ENCODE peak calls at places on chromosomes 5 and 9, in seven cellular contexts. R, D, Y, L, T, A and O are unnamed samples.

GRCh38 chr5:132756542-132756941 is 9.3 kb downstream of the CCNI2 start:
- DNase-seq in R (no peak), D (no peak), Y (no peak), L (no peak), T (no peak), A (no peak), O (no peak)

GRCh38 chr5:140072812-140073211 is 29.7 kb upstream of the NRG2 start:
- DNase-seq in R (no peak), D (no peak), Y (no peak), L (no peak), T (no peak), A (no peak), O (no peak)

GRCh38 chr9:121788686-121789366 is 137.4 kb downstream of the DAB2IP start:
- DNase-seq in R (no peak), D (no peak), Y (no peak), L (no peak), T (no peak), A (no peak), O (no peak)

GRCh38 chr9:33263131-33263935 is 1.2 kb downstream of the BAG1 start:
- DNase-seq in R (peak), D (no peak), Y (no peak), L (no peak), T (no peak), A (peak), O (peak)

GRCh38 chr5:10885026-10885425 is 124.0 kb upstream of the DAP start:
- DNase-seq in R (no peak), D (no peak), Y (no peak), L (no peak), T (no peak), A (no peak), O (no peak)

GRCh38 chr5:129857124-129857523 is 47.1 kb upstream of the CHSY3 start:
- DNase-seq in R (no peak), D (no peak), Y (no peak), L (no peak), T (no peak), A (no peak), O (no peak)

GRCh38 chr9:89718635-89719034 is 113.8 kb downstream of the GADD45G start:
- DNase-seq in R (no peak), D (no peak), Y (no peak), L (no peak), T (no peak), A (no peak), O (no peak)

GRCh38 chr9:130692365-130692764 is 1.2 kb upstream of the EXOSC2 start:
- DNase-seq in R (peak), D (no peak), Y (no peak), L (peak), T (no peak), A (no peak), O (no peak)

GRCh38 chr5:84384604-84385575 is at the start of gene EDIL3:
- DNase-seq in R (peak), D (no peak), Y (no peak), L (no peak), T (no peak), A (no peak), O (peak)

GRCh38 chr9:30280229-30280900 is 2104.1 kb upstream of the ACO1 start:
- DNase-seq in R (no peak), D (no peak), Y (no peak), L (no peak), T (no peak), A (no peak), O (no peak)

GRCh38 chr5:37400501-37400900 is 21.4 kb downstream of the WDR70 start:
- DNase-seq in R (no peak), D (no peak), Y (no peak), L (no peak), T (no peak), A (no peak), O (no peak)

GRCh38 chr9:38017149-38017884 is 51.7 kb downstream of the SHB start:
- DNase-seq in R (peak), D (no peak), Y (no peak), L (peak), T (no peak), A (no peak), O (peak)

GRCh38 chr5:160092519-160092918 is 26.7 kb downstream of the PWWP2A start:
- DNase-seq in R (no peak), D (no peak), Y (no peak), L (no peak), T (no peak), A (no peak), O (no peak)

GRCh38 chr5:126871441-126871840 is 94.5 kb downstream of the LMNB1 start:
- DNase-seq in R (no peak), D (no peak), Y (no peak), L (no peak), T (no peak), A (no peak), O (no peak)

GRCh38 chr9:93118863-93119702 is 15.0 kb downstream of the NINJ1 start:
- DNase-seq in R (no peak), D (no peak), Y (no peak), L (no peak), T (no peak), A (no peak), O (no peak)

GRCh38 chr5:150295741-150296486 is 6.3 kb upstream of the CAMK2A start:
- DNase-seq in R (no peak), D (no peak), Y (no peak), L (no peak), T (no peak), A (no peak), O (no peak)

GRCh38 chr9:19699757-19700156 is 89.1 kb downstream of the SLC24A2 start:
- DNase-seq in R (no peak), D (no peak), Y (no peak), L (no peak), T (no peak), A (no peak), O (no peak)

GRCh38 chr5:6745706-6746217 is 32.5 kb downstream of the TENT4A start:
- DNase-seq in R (peak), D (peak), Y (peak), L (no peak), T (no peak), A (peak), O (peak)

GRCh38 chr5:907366-907765 is 14.7 kb downstream of the TRIP13 start:
- DNase-seq in R (no peak), D (no peak), Y (no peak), L (no peak), T (no peak), A (no peak), O (no peak)

GRCh38 chr5:1011226-1011631 is 2.6 kb downstream of the NKD2 start:
- DNase-seq in R (peak), D (no peak), Y (peak), L (no peak), T (no peak), A (peak), O (peak)

GRCh38 chr5:78607864-78608263 is 40.7 kb downstream of the LHFPL2 start:
- DNase-seq in R (no peak), D (no peak), Y (no peak), L (no peak), T (no peak), A (no peak), O (no peak)

GRCh38 chr5:117315170-117315569 is 740.5 kb upstream of the SEMA6A start:
- DNase-seq in R (no peak), D (no peak), Y (no peak), L (no peak), T (no peak), A (no peak), O (no peak)

GRCh38 chr5:56048124-56048523 is 53.4 kb upstream of the IL6ST start:
- DNase-seq in R (no peak), D (no peak), Y (no peak), L (no peak), T (no peak), A (no peak), O (no peak)

GRCh38 chr5:123610665-123611406 is 98.9 kb downstream of the CSNK1G3 start:
- DNase-seq in R (peak), D (peak), Y (peak), L (no peak), T (peak), A (peak), O (peak)

GRCh38 chr9:27870404-27870803 is 297.1 kb upstream of the C9orf72 start:
- DNase-seq in R (no peak), D (no peak), Y (no peak), L (no peak), T (no peak), A (peak), O (no peak)

GRCh38 chr5:65867509-65868195 is 58.7 kb upstream of the ERBIN start:
- DNase-seq in R (no peak), D (no peak), Y (no peak), L (no peak), T (no peak), A (peak), O (no peak)

GRCh38 chr5:153813871-153814270 is 224.8 kb downstream of the FAM114A2 start:
- DNase-seq in R (no peak), D (no peak), Y (no peak), L (no peak), T (no peak), A (no peak), O (no peak)

DNA sequence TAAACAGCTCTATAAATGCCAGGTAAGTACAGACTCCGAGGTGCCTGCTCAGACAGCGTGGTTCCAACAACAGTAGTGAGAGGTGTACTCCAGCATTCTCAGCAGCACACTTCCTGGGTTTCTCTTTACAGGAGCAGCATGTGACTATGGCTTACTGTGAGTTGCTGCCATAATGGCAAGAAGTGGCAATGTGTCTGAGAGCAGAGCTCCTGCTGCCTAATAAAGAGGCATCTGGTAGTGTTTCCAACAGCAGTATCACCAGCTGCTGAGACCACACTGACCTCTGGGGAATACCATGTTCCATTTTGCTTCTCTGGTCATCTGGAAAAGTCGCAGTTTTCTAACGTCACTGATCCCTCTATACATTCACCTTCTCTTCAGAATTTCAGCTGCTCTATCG is 398.2 kb downstream of the SLCO4C1 start:
- DNase-seq in R (peak), D (no peak), Y (no peak), L (no peak), T (peak), A (no peak), O (peak)
- TF ChIP-seq JUND in R (no peak), D (no peak), Y (no peak), L (no peak), T (no peak), A (no peak), O (no peak)

GRCh38 chr5:180153991-180154390 is 55.0 kb downstream of the RASGEF1C start:
- DNase-seq in R (no peak), D (no peak), Y (no peak), L (no peak), T (no peak), A (no peak), O (no peak)
- TF ChIP-seq JUND in R (no peak), D (no peak), Y (no peak), L (no peak), T (no peak), A (no peak), O (no peak)

DNA sequence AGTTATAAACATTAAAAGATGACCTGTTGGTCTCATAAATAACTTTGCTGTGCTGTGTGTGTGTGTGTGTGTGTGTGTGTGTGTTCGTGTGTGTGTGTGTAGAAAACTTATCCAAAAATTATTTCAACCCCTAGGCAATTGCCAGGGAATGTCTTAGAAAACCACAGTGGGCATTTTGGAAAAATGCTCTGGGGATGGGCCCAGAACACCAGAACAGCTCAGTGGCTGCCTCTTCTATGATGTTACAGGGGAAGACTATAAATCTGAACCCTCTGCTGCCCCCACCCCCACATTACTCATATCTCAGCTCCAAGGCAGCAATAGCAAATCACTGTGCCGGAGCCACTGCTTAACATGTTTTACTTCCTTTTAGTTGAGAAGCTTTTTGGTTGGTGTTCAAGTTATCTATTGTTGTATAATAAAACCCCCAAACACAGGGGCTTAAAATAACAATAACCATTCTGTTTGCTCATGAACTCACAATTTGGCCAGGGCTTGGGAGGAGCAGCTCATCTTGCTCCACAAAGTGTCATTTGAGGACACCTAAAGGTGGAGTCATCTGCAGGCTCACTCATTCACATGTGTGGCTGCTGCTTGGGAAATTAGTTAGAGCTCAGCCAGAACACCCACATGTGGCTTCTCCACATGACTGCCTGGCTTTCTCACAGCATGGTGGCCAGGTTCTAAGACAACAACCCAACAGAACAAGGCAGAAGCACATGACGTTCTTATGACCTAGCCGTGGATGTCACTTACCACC is 40.4 kb downstream of the ACTBL2 start:
- DNase-seq in R (no peak), D (no peak), Y (peak), L (no peak), T (no peak), A (no peak), O (no peak)
- TF ChIP-seq JUND in R (peak), D (no peak), Y (peak), L (no peak), T (no peak), A (no peak), O (no peak)

GRCh38 chr9:133803028-133803585 is 65.0 kb upstream of the SARDH start:
- DNase-seq in R (no peak), D (no peak), Y (no peak), L (no peak), T (no peak), A (no peak), O (no peak)
- TF ChIP-seq JUND in R (no peak), D (no peak), Y (no peak), L (no peak), T (no peak), A (no peak), O (no peak)

DNA sequence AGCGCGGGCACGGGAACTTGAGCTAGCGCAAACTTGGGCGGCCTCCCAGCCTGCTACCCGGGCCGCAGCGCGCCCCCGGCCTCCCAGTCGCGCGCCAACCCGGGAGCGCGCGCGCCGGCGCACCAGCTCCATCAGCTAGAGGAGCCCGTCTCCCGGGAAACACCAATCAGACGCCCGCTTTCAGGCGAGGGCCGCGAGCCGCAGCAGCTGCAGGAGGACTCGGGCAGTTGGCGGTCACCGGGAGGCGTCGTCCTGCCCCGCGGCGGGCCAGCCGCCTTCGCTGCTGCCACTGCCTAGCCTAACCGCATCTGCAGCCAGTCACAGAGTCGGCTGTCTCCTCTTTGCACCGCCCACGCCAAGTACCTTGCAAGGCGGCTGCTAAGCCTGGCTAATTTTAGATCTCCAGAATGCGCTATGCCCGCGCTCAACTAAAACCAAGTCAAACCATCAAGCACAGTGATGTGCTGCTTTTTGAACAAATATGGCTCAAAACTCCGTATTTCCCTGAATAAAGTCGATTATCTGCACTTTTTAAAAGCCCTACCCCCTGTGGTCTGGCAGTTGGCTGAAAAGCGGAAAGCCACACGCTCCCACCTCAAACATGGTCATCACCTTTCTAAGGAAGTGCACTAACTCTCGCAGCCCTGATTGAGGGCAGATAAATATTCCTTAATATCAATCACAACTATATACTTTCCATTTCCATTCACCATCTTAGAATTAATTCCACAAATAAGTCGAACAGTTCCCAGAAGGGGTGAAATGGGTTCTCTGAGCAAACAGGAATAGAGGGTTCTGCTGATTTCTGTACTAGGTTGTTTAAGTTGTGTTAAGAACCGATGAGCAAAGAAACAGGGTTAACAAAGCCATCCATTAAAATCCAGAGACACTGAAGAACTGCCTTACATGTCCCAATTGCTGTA is 221.8 kb downstream of the MEF2C start:
- DNase-seq in R (peak), D (peak), Y (peak), L (no peak), T (no peak), A (no peak), O (no peak)
- TF ChIP-seq JUND in R (no peak), D (no peak), Y (no peak), L (no peak), T (no peak), A (no peak), O (no peak)

DNA sequence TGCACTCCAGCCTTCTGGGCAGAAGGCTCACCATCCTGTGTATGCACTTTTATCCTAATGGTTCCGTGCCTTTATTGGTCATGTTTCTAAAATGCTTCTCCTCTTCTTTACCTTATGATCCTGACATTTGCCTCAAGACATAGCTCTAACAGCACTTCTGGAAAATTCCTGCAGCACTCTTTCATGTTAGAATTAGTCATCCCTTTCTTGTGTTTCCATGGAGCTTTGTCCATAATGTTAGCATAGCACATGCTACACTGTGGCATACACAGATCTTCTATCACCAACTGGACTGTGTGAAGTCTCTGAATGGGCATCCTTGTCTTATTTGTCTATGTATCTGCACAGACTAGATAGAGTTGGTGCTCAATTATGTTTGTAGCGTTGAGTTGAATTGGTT is 1.9 kb downstream of the SCGB3A2 start:
- DNase-seq in R (no peak), D (no peak), Y (no peak), L (no peak), T (no peak), A (no peak), O (no peak)
- TF ChIP-seq JUND in R (no peak), D (no peak), Y (no peak), L (no peak), T (no peak), A (no peak), O (no peak)

GRCh38 chr5:181217805-181218065 is 5.3 kb upstream of the TRIM41 start:
- DNase-seq in R (no peak), D (no peak), Y (no peak), L (no peak), T (no peak), A (no peak), O (no peak)
- TF ChIP-seq JUND in R (no peak), D (no peak), Y (no peak), L (no peak), T (no peak), A (no peak), O (no peak)